ENCODE peak calls at places on chromosomes 1 and 21, in six cellular contexts. A is Karpas-422, V is OCI-LY7, M is endothelial cell of umbilical vein, J is neural progenitor cell, S is IMR-90. X is an unnamed sample.

GRCh38 chr21:44303490-44303981 is 3.7 kb downstream of the PFKL start:
- DNase-seq in A (no peak), V (peak), M (no peak), J (no peak), S (no peak), X (no peak)

GRCh38 chr1:56423716-56424115 is 155.6 kb downstream of the PLPP3 start:
- DNase-seq in A (no peak), V (no peak), M (no peak), J (no peak), S (no peak), X (no peak)

GRCh38 chr1:110237406-110238152 is 27.5 kb downstream of the KCNC4 start:
- DNase-seq in A (peak), V (no peak), M (no peak), J (no peak), S (no peak), X (no peak)

GRCh38 chr1:187153047-187153446 is 324.3 kb downstream of the PLA2G4A start:
- DNase-seq in A (no peak), V (no peak), M (no peak), J (no peak), S (no peak), X (no peak)

GRCh38 chr1:160094291-160094625 is 4.2 kb downstream of the IGSF8 start:
- DNase-seq in A (no peak), V (no peak), M (no peak), J (no peak), S (no peak), X (no peak)

GRCh38 chr1:217027403-217028080 is 304.3 kb upstream of the ESRRG start:
- DNase-seq in A (no peak), V (peak), M (no peak), J (no peak), S (no peak), X (no peak)

GRCh38 chr1:27615346-27616004 is 11.5 kb upstream of the AHDC1 start:
- DNase-seq in A (no peak), V (no peak), M (no peak), J (no peak), S (no peak), X (no peak)

GRCh38 chr21:40717008-40717407 is 129.9 kb downstream of the DSCAM start:
- DNase-seq in A (no peak), V (no peak), M (no peak), J (no peak), S (no peak), X (peak)

GRCh38 chr1:153386500-153386901 is 4.4 kb downstream of the S100A8 start:
- DNase-seq in A (no peak), V (no peak), M (no peak), J (no peak), S (no peak), X (peak)

GRCh38 chr21:14244911-14245310 is 29.0 kb downstream of the RBM11 start:
- DNase-seq in A (no peak), V (no peak), M (no peak), J (no peak), S (no peak), X (no peak)

GRCh38 chr1:15753776-15754175 is 4.8 kb upstream of the FBLIM1 start:
- DNase-seq in A (no peak), V (no peak), M (no peak), J (no peak), S (no peak), X (no peak)

GRCh38 chr1:50970927-50971582 is 1.0 kb downstream of the CDKN2C start:
- DNase-seq in A (no peak), V (peak), M (peak), J (no peak), S (no peak), X (peak)

GRCh38 chr1:30912203-30912602 is 3.6 kb upstream of the SDC3 start:
- DNase-seq in A (no peak), V (no peak), M (no peak), J (no peak), S (no peak), X (no peak)

GRCh38 chr1:17669866-17670451 is 85.2 kb upstream of the ACTL8 start:
- DNase-seq in A (no peak), V (no peak), M (no peak), J (no peak), S (no peak), X (no peak)

GRCh38 chr21:32233055-32233546 is 45.7 kb downstream of the MIS18A start:
- DNase-seq in A (no peak), V (no peak), M (no peak), J (peak), S (peak), X (no peak)

GRCh38 chr1:113759341-113760101 is at the start of gene PHTF1:
- DNase-seq in A (peak), V (peak), M (peak), J (peak), S (peak), X (peak)

GRCh38 chr1:56149761-56150160 is 429.6 kb downstream of the PLPP3 start:
- DNase-seq in A (no peak), V (no peak), M (peak), J (no peak), S (peak), X (no peak)

GRCh38 chr1:231629132-231629531 is 2.5 kb downstream of the DISC1 start:
- DNase-seq in A (peak), V (no peak), M (peak), J (no peak), S (no peak), X (no peak)

GRCh38 chr1:147500309-147500839 is 40.9 kb upstream of the BCL9 start:
- DNase-seq in A (no peak), V (no peak), M (no peak), J (no peak), S (no peak), X (no peak)

GRCh38 chr1:196277860-196278259 is 330.4 kb downstream of the KCNT2 start:
- DNase-seq in A (no peak), V (no peak), M (no peak), J (no peak), S (no peak), X (no peak)

GRCh38 chr1:32014199-32014936 is 700 bp downstream of the KHDRBS1 start:
- DNase-seq in A (peak), V (peak), M (peak), J (peak), S (peak), X (peak)

GRCh38 chr1:36365310-36365895 is 20.3 kb downstream of the STK40 start:
- DNase-seq in A (no peak), V (no peak), M (no peak), J (no peak), S (peak), X (no peak)

GRCh38 chr21:40851749-40852148 is 4.8 kb upstream of the DSCAM start:
- DNase-seq in A (no peak), V (no peak), M (no peak), J (no peak), S (no peak), X (no peak)

GRCh38 chr1:80218112-80218511 is 1211.6 kb upstream of the ADGRL4 start:
- DNase-seq in A (peak), V (peak), M (peak), J (peak), S (peak), X (peak)

GRCh38 chr1:111690306-111690617 is 48.9 kb downstream of the INKA2 start:
- DNase-seq in A (no peak), V (no peak), M (peak), J (no peak), S (peak), X (peak)

GRCh38 chr1:2337081-2337480 is 54.3 kb downstream of the MORN1 start:
- DNase-seq in A (no peak), V (no peak), M (no peak), J (no peak), S (no peak), X (no peak)

GRCh38 chr1:116508984-116509980 is 61.5 kb downstream of the CD58 start:
- DNase-seq in A (no peak), V (no peak), M (peak), J (no peak), S (peak), X (peak)

GRCh38 chr1:217462159-217462558 is 168.7 kb downstream of the GPATCH2 start:
- DNase-seq in A (no peak), V (no peak), M (no peak), J (no peak), S (peak), X (no peak)

GRCh38 chr21:36615274-36615964 is 83.5 kb upstream of the SIM2 start:
- DNase-seq in A (peak), V (peak), M (no peak), J (peak), S (no peak), X (no peak)

GRCh38 chr1:40270152-40270834 is 12.3 kb downstream of the ZMPSTE24 start:
- DNase-seq in A (no peak), V (no peak), M (no peak), J (no peak), S (peak), X (peak)

GRCh38 chr1:112509005-112509659 is 367 bp downstream of the WNT2B start:
- DNase-seq in A (no peak), V (no peak), M (peak), J (peak), S (no peak), X (no peak)

GRCh38 chr1:206080421-206080820 is 27.4 kb downstream of the RHEX start:
- DNase-seq in A (no peak), V (no peak), M (no peak), J (no peak), S (no peak), X (no peak)

GRCh38 chr1:207886227-207886626 is 24.7 kb downstream of the CD34 start:
- DNase-seq in A (no peak), V (no peak), M (no peak), J (no peak), S (no peak), X (no peak)

GRCh38 chr1:228404107-228404720 is 2.4 kb downstream of the TRIM11 start:
- DNase-seq in A (no peak), V (peak), M (no peak), J (no peak), S (no peak), X (no peak)
- H3K4me2 ChIP-seq in A (peak), V (peak), M (peak), J (peak), S (no peak), X (peak)

GRCh38 chr1:64624446-64624766 is 120.5 kb upstream of the RAVER2 start:
- DNase-seq in A (no peak), V (no peak), M (peak), J (no peak), S (peak), X (peak)
- H3K4me3 ChIP-seq in A (no peak), V (no peak), M (no peak), J (no peak), S (no peak), X (no peak)

DNA sequence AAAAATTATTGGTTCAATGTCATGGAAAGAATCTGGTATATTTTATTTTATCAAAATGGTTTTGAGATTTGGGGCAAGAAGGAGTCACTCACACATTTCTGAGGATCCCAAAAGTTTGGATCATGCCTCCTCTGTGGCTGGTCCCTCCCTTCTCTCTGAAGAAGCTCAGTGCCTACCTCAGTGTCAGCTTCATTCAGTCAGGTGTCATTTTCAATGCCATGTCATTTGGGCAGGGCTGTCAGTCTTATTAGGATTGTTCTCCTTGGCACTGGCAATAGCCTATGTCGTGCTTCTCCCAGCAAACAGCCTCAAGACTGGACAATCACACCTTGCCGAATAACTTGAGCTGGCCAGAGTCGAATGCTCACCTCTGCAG is 264.5 kb upstream of the CAMK1G start:
- DNase-seq in A (no peak), V (no peak), M (no peak), J (no peak), S (no peak), X (peak)
- H3K4me2 ChIP-seq in A (no peak), V (no peak), M (no peak), J (no peak), S (no peak), X (peak)

DNA sequence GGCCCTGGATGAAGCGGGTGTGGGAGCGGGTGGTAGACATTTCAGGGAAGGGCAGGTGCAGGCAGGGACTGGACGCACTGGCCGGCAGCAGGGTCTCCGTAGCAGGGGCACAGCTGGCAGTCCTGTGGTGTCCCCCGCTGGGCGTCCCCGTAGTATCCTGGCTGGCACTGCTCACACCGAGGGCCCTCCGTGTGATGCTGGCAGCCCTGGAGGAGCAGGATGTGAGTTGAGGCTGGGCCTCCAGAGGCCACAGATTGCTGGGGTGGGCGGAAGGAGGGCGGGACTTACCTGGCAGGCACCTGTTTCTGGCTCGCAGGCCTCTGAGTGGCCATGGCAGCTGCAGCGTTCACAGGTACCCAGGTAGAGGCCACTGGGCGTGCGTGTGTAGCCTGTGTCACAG is 62.3 kb downstream of the LDLRAD2 start:
- DNase-seq in A (no peak), V (no peak), M (no peak), J (no peak), S (no peak), X (no peak)
- H3K4me3 ChIP-seq in A (no peak), V (no peak), M (no peak), J (no peak), S (no peak), X (no peak)

X was measured in mammary epithelial cell.